ENCODE peak calls at places on chromosomes 2 and 18, in ten cellular contexts. M, U, N, T, O, X, K, J, A and I are unnamed samples.

GRCh38 chr18:29383311-29384273 is 1206.7 kb upstream of the CDH2 start:
- DNase-seq in M (peak), U (no peak), N (no peak), T (peak), O (peak), X (no peak), K (no peak), J (peak), A (no peak), I (no peak)

GRCh38 chr18:36440614-36441013 is 143.1 kb downstream of the FHOD3 start:
- DNase-seq in M (peak), U (no peak), N (no peak), T (no peak), O (peak), X (no peak), K (no peak), J (peak), A (no peak), I (no peak)

GRCh38 chr2:67917332-67918054 is 145.3 kb downstream of the C1D start:
- DNase-seq in M (peak), U (no peak), N (no peak), T (peak), O (peak), X (peak), K (no peak), J (peak), A (no peak), I (no peak)

GRCh38 chr2:49978341-49978740 is 824.0 kb upstream of the FSHR start:
- DNase-seq in M (no peak), U (no peak), N (no peak), T (no peak), O (no peak), X (no peak), K (no peak), J (no peak), A (no peak), I (no peak)

GRCh38 chr2:80338794-80339193 is 34.2 kb upstream of the LRRTM1 start:
- DNase-seq in M (no peak), U (no peak), N (no peak), T (no peak), O (no peak), X (no peak), K (no peak), J (no peak), A (no peak), I (no peak)

GRCh38 chr2:86633094-86633740 is 9.6 kb upstream of the RNF103 start:
- DNase-seq in M (no peak), U (no peak), N (no peak), T (no peak), O (no peak), X (no peak), K (no peak), J (no peak), A (peak), I (no peak)

GRCh38 chr2:181281206-181281832 is 175.9 kb upstream of the ITGA4 start:
- DNase-seq in M (no peak), U (no peak), N (no peak), T (no peak), O (no peak), X (no peak), K (peak), J (no peak), A (no peak), I (peak)

GRCh38 chr2:240564571-240565266 is 3.6 kb upstream of the RNPEPL1 start:
- DNase-seq in M (peak), U (no peak), N (no peak), T (no peak), O (no peak), X (no peak), K (no peak), J (no peak), A (no peak), I (no peak)

GRCh38 chr18:24300703-24301102 is 96.9 kb downstream of the OSBPL1A start:
- DNase-seq in M (no peak), U (no peak), N (no peak), T (no peak), O (no peak), X (peak), K (no peak), J (no peak), A (no peak), I (no peak)

GRCh38 chr2:48315847-48316194 is 214.1 kb upstream of the STON1 start:
- DNase-seq in M (no peak), U (peak), N (peak), T (no peak), O (no peak), X (peak), K (peak), J (no peak), A (no peak), I (no peak)

GRCh38 chr2:9336209-9336533 is 87.2 kb downstream of the ITGB1BP1 start:
- DNase-seq in M (peak), U (no peak), N (no peak), T (peak), O (no peak), X (no peak), K (peak), J (peak), A (no peak), I (peak)

GRCh38 chr2:172473167-172473566 is 45.8 kb downstream of the ITGA6 start:
- DNase-seq in M (no peak), U (no peak), N (no peak), T (no peak), O (no peak), X (no peak), K (no peak), J (no peak), A (no peak), I (no peak)

GRCh38 chr2:190759749-190760213 is 110.9 kb downstream of the NAB1 start:
- DNase-seq in M (peak), U (no peak), N (no peak), T (peak), O (peak), X (peak), K (no peak), J (peak), A (no peak), I (no peak)

GRCh38 chr2:106192752-106193490 is 1.2 kb downstream of the UXS1 start:
- DNase-seq in M (peak), U (peak), N (peak), T (peak), O (peak), X (peak), K (peak), J (peak), A (no peak), I (no peak)

GRCh38 chr2:9975805-9976447 is 24.4 kb downstream of the GRHL1 start:
- DNase-seq in M (peak), U (no peak), N (no peak), T (peak), O (peak), X (peak), K (peak), J (peak), A (no peak), I (no peak)

GRCh38 chr18:40063488-40063887 is 1891.5 kb upstream of the PIK3C3 start:
- DNase-seq in M (no peak), U (no peak), N (no peak), T (no peak), O (no peak), X (no peak), K (no peak), J (no peak), A (no peak), I (no peak)

GRCh38 chr2:42567806-42568429 is 514 bp upstream of the MTA3 start:
- DNase-seq in M (peak), U (peak), N (no peak), T (peak), O (peak), X (no peak), K (peak), J (peak), A (peak), I (no peak)

GRCh38 chr2:179671314-179671713 is 190.1 kb downstream of the ZNF385B start:
- DNase-seq in M (no peak), U (no peak), N (no peak), T (no peak), O (no peak), X (peak), K (no peak), J (no peak), A (no peak), I (no peak)

GRCh38 chr2:211175956-211176355 is 619.6 kb downstream of the CPS1 start:
- DNase-seq in M (no peak), U (no peak), N (no peak), T (no peak), O (no peak), X (peak), K (no peak), J (no peak), A (no peak), I (no peak)

GRCh38 chr2:4445821-4446220 is 742.4 kb downstream of the DCDC2C start:
- DNase-seq in M (no peak), U (no peak), N (no peak), T (no peak), O (no peak), X (no peak), K (peak), J (no peak), A (no peak), I (no peak)

GRCh38 chr18:12085136-12085535 is 8.5 kb upstream of the ANKRD62 start:
- DNase-seq in M (no peak), U (no peak), N (no peak), T (no peak), O (no peak), X (no peak), K (no peak), J (no peak), A (no peak), I (no peak)

GRCh38 chr2:40716879-40717278 is 265.0 kb upstream of the SLC8A1 start:
- DNase-seq in M (no peak), U (no peak), N (no peak), T (peak), O (peak), X (peak), K (peak), J (peak), A (peak), I (no peak)

GRCh38 chr18:76232813-76233212 is 262.2 kb downstream of the ZNF516 start:
- DNase-seq in M (no peak), U (no peak), N (no peak), T (no peak), O (no peak), X (peak), K (no peak), J (no peak), A (no peak), I (no peak)

GRCh38 chr18:48777026-48777736 is 173.6 kb downstream of the SMAD7 start:
- DNase-seq in M (peak), U (peak), N (peak), T (peak), O (peak), X (peak), K (peak), J (peak), A (peak), I (no peak)

GRCh38 chr2:161373939-161374338 is 42.2 kb upstream of the TBR1 start:
- DNase-seq in M (peak), U (no peak), N (no peak), T (peak), O (peak), X (no peak), K (no peak), J (peak), A (no peak), I (no peak)

DNA sequence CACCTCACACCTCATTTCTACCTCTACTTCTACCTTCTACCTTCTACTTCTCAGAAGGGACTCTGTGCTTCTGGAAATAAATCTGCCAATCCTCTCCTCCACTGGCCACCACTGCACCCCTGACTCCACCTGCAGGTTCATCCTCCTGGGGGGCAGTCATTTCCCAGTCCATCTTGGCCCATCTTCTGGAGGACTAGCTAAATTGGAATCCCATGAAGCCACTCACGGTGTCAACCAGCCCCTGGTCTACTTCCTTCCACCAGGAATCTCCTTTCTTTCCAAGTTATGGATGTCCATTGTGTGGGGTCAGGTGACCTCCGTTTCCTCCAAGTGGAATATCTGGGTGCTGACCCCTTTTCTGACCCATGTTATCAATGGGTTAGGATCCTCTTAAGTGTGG is 3.9 kb downstream of the WNT10A start:
- DNase-seq in M (no peak), U (no peak), N (no peak), T (no peak), O (no peak), X (no peak), K (no peak), J (no peak), A (peak), I (no peak)
- H3K4me3 ChIP-seq in M (no peak), U (no peak), N (no peak), T (no peak), O (no peak), X (no peak), K (peak), J (no peak), A (no peak), I (no peak)

DNA sequence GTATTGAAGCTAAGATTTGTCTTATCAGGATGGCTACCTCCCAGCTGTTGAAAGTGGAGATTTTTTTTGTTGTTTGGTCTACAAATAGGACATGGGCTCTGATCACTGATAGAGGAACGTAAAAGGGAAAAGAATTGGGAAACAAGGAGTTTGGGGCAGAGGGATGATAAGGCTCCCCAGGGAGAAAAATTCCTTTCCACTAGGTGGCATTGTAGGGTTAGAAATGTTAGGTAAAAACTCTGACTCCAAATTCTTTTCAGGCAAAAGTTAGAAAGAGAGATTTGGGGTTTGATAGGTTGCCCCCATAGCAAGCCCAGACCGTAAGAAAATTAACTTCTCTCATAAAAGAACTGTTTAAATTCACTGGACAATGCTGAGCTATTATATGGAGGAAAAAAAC is 19.8 kb downstream of the CMPK2 start:
- DNase-seq in M (no peak), U (no peak), N (no peak), T (no peak), O (no peak), X (no peak), K (no peak), J (no peak), A (no peak), I (no peak)
- H3K4me3 ChIP-seq in M (no peak), U (no peak), N (no peak), T (no peak), O (no peak), X (no peak), K (no peak), J (no peak), A (no peak), I (no peak)

DNA sequence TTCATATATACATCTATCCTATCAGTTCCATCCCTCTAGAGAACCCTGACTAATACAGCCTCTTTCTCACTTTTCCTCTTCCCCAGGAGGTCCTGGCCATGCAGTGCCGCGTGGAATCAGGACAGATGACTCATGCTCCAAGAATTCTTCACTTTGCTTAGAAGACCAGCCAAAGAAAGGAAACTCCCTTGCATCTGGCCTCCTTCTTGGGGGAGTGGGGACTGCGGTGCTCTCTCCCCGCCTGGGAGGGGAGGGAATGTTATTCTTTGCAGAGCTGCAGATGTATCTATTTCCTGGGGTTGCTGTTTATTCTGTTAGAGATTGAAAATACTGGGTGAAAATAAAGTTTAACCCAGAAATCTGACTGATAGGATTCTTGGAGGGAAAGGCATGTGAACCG is 111.5 kb upstream of the SH3BP4 start:
- DNase-seq in M (peak), U (no peak), N (no peak), T (peak), O (peak), X (peak), K (peak), J (peak), A (no peak), I (no peak)
- H3K4me3 ChIP-seq in M (no peak), U (no peak), N (no peak), T (no peak), O (no peak), X (no peak), K (no peak), J (no peak), A (no peak), I (no peak)

DNA sequence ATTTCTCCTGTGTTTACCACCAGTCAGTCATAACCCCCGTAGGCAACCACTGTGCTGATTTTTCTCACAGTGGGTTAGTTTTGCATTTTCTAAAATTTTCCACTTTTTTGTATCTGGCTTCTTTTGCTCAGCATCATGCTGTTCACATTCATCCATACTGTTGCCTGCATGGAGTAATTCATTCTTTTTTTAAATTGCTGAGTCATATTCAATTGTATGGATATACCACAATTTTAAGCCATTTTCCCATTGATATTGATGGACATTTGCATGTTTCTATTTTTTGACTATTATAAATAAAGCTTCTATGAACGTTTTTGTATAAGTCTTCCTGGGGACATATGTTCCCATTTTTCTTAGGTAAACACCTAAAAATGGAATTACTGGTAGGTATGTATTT is 40.5 kb downstream of the ASB18 start:
- DNase-seq in M (no peak), U (no peak), N (no peak), T (no peak), O (no peak), X (no peak), K (no peak), J (no peak), A (no peak), I (no peak)
- H3K4me3 ChIP-seq in M (no peak), U (no peak), N (no peak), T (no peak), O (no peak), X (no peak), K (no peak), J (no peak), A (no peak), I (no peak)

GRCh38 chr2:11778923-11779757 is 32.7 kb downstream of the LPIN1 start:
- DNase-seq in M (peak), U (peak), N (peak), T (peak), O (peak), X (peak), K (peak), J (peak), A (peak), I (peak)
- H3K4me3 ChIP-seq in M (peak), U (no peak), N (peak), T (no peak), O (no peak), X (no peak), K (no peak), J (no peak), A (peak), I (peak)

GRCh38 chr2:174840436-174840835 is 76.2 kb upstream of the CHRNA1 start:
- DNase-seq in M (peak), U (no peak), N (no peak), T (peak), O (peak), X (no peak), K (peak), J (peak), A (no peak), I (no peak)

GRCh38 chr2:174833737-174834136 is 69.5 kb upstream of the CHRNA1 start:
- DNase-seq in M (no peak), U (no peak), N (no peak), T (no peak), O (no peak), X (no peak), K (no peak), J (no peak), A (no peak), I (no peak)

GRCh38 chr2:174839672-174840071 is 75.4 kb upstream of the CHRNA1 start:
- DNase-seq in M (no peak), U (no peak), N (no peak), T (no peak), O (no peak), X (no peak), K (peak), J (no peak), A (no peak), I (no peak)

GRCh38 chr2:174835797-174836255 is 71.6 kb upstream of the CHRNA1 start:
- DNase-seq in M (peak), U (no peak), N (no peak), T (peak), O (peak), X (peak), K (peak), J (peak), A (no peak), I (no peak)

GRCh38 chr2:174836345-174836999 is 72.2 kb upstream of the CHRNA1 start:
- DNase-seq in M (peak), U (no peak), N (no peak), T (peak), O (peak), X (peak), K (peak), J (peak), A (no peak), I (no peak)
- H3K4me3 ChIP-seq in M (no peak), U (no peak), N (no peak), T (peak), O (no peak), X (no peak), K (no peak), J (no peak), A (no peak), I (no peak)

DNA sequence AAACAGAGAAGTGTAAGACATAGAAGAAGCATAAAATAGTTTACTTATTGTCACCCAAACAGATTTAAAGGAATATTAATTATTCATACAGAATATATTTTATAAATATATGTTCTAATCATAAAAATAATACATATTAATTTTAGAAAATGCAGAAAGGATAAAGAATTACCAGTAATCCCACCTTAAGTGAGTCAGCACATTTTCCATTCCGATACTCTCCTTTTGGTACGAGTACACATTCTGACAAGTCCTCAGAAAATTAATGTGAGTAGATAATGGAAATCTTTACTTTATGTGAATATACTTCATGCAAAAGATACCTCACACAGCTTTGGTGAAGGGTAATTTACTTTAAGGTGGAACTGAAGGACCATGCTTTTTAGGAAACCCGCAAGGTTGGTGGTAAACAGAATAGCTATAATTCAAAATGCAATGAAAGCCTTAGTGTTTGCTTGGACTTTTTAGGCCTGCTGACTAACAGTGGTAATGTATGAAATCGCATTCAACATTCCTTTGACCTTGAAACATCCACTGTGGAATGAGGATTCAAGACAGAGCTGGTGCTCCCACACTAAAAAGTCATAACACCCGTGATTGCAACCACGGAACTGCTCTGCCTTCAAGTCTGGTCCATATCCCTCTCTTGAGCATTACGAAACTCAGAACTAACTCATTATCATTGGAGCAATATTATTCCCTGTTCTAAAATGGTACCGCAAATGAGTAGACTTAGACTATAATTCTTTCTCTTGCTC is 28.1 kb upstream of the HTR2B start:
- DNase-seq in M (peak), U (no peak), N (no peak), T (peak), O (peak), X (no peak), K (no peak), J (peak), A (no peak), I (no peak)
- H3K4me3 ChIP-seq in M (no peak), U (no peak), N (no peak), T (no peak), O (no peak), X (no peak), K (no peak), J (no peak), A (no peak), I (no peak)